ENCODE peak calls at places on chromosomes 4 and X, in six cellular contexts. G is choroid plexus epithelial cell, Y is GM10248, R is heart right ventricle, V is AG10803, A is colonic mucosa. U is an unnamed sample.

GRCh38 chr4:139901516-139902327 is 236.1 kb downstream of the MGST2 start:
- DNase-seq in A (no peak), R (no peak), Y (no peak), V (peak), G (peak), U (no peak)

GRCh38 chr4:24771241-24771640 is 24.1 kb upstream of the SOD3 start:
- DNase-seq in Y (no peak), A (no peak), G (no peak), V (peak), R (no peak), U (no peak)

GRCh38 chr4:124290678-124291077 is 421.9 kb downstream of the ANKRD50 start:
- DNase-seq in R (no peak), G (no peak), V (no peak), A (no peak), Y (no peak), U (no peak)

GRCh38 chr4:142443469-142443868 is 402.6 kb downstream of the INPP4B start:
- DNase-seq in Y (no peak), G (no peak), R (no peak), V (no peak), A (no peak), U (no peak)

GRCh38 chrX:21798677-21799219 is 40.7 kb upstream of the MBTPS2 start:
- DNase-seq in V (no peak), A (no peak), R (no peak), G (peak), Y (no peak), U (no peak)

GRCh38 chr4:122053186-122053585 is 98.9 kb upstream of the BLTP1 start:
- DNase-seq in G (no peak), V (no peak), R (no peak), Y (no peak), A (no peak), U (no peak)

GRCh38 chr4:37922323-37922722 is 31.4 kb downstream of the TBC1D1 start:
- DNase-seq in Y (peak), V (no peak), A (no peak), R (no peak), G (peak), U (no peak)

GRCh38 chr4:183987529-183987946 is 82.4 kb downstream of the STOX2 start:
- DNase-seq in R (peak), V (peak), Y (no peak), G (peak), A (peak), U (no peak)

GRCh38 chr4:1408418-1408817 is 2.2 kb upstream of the NKX1-1 start:
- DNase-seq in Y (no peak), A (no peak), V (no peak), G (no peak), R (no peak), U (peak)

GRCh38 chrX:94751611-94752010 is 1077.6 kb downstream of the FAM133A start:
- DNase-seq in A (no peak), R (no peak), V (no peak), Y (no peak), G (no peak), U (no peak)

GRCh38 chr4:138611017-138611416 is 368.9 kb upstream of the SLC7A11 start:
- DNase-seq in R (no peak), A (no peak), G (no peak), V (no peak), Y (no peak), U (no peak)

GRCh38 chr4:128688846-128689467 is 120.5 kb upstream of the JADE1 start:
- DNase-seq in G (no peak), V (no peak), Y (no peak), A (no peak), R (no peak), U (no peak)

GRCh38 chrX:155259752-155260151 is 4.5 kb downstream of the RAB39B start:
- DNase-seq in V (no peak), R (no peak), A (no peak), G (no peak), Y (no peak), U (no peak)

GRCh38 chr4:185782523-185782922 is 29.5 kb downstream of the SORBS2 start:
- DNase-seq in Y (no peak), R (no peak), V (no peak), A (no peak), G (peak), U (no peak)

GRCh38 chrX:100687128-100687527 is 43.1 kb downstream of the SRPX2 start:
- DNase-seq in R (no peak), A (no peak), Y (no peak), G (no peak), V (no peak), U (no peak)

GRCh38 chrX:151830911-151831310 is 81.8 kb upstream of the MAGEA4 start:
- DNase-seq in V (no peak), R (no peak), Y (no peak), A (no peak), G (peak), U (no peak)

GRCh38 chr4:100494166-100494565 is 23.7 kb downstream of the EMCN start:
- DNase-seq in R (no peak), A (no peak), G (peak), Y (no peak), V (peak), U (no peak)
- TF ChIP-seq CTCF in R (no peak), A (no peak), G (no peak), Y (no peak), V (no peak), U (no peak)

GRCh38 chr4:2788532-2789103 is 4.3 kb upstream of the SH3BP2 start:
- DNase-seq in Y (no peak), G (no peak), A (peak), V (peak), R (peak), U (peak)

GRCh38 chr4:2788101-2788500 is 4.8 kb upstream of the SH3BP2 start:
- DNase-seq in R (no peak), G (no peak), Y (no peak), V (no peak), A (no peak), U (no peak)

GRCh38 chr4:2786152-2786671 is 6.7 kb upstream of the SH3BP2 start:
- DNase-seq in R (no peak), A (no peak), G (no peak), Y (peak), V (no peak), U (no peak)

GRCh38 chr4:2786794-2787229 is 6.1 kb upstream of the SH3BP2 start:
- DNase-seq in V (no peak), R (peak), G (no peak), A (no peak), Y (no peak), U (no peak)

GRCh38 chr4:2787230-2788100 is 5.4 kb upstream of the SH3BP2 start:
- DNase-seq in G (no peak), A (peak), V (no peak), Y (peak), R (peak), U (peak)
- TF ChIP-seq CTCF in G (no peak), A (no peak), V (no peak), Y (no peak), R (no peak), U (no peak)

GRCh38 chr4:7124643-7125442 is 57.0 kb upstream of the GRPEL1 start:
- DNase-seq in Y (no peak), V (peak), R (no peak), A (peak), G (peak), U (peak)
- TF ChIP-seq CTCF in Y (no peak), V (no peak), R (no peak), A (no peak), G (peak), U (no peak)

DNA sequence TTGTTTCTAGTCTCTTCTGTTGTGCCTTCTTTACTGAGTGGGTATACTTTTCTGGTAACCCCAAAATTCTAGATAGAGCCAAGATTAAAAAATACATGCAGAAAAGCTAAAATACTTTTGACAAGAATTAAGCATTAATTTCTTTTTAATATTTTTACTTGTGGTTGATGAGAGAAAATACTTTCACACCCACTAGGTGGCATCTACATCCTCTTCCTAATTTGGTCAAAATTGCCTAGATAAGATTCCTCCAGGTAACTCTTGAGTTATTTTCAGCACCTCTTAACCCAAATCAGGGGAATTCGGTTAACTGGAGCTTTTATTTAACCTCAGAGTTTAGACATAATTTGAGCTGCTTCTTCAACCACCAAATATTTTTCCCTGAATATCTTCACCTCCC is 28.4 kb upstream of the COX7B2 start:
- DNase-seq in R (no peak), A (no peak), V (no peak), Y (no peak), G (peak), U (no peak)
- TF ChIP-seq CTCF in R (no peak), A (peak), V (no peak), Y (no peak), G (peak), U (no peak)

DNA sequence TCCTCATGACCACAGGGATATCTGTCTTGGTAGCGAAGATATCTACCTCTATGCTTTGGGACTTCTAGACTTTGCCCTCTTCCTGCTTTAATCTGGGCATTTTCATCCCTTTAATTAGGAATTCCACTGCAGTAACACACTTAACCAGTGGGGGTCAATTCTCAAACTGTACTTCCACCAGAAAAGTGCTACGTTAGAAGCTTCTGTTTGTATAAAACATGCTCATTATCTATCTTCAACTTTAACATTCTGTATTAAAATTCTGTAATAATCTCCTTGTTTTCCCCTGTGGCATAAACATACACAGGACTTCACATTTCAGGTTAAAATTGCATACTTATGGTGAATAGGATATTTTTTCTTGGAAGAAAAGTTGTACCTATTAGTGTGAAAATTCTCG is 105.6 kb downstream of the AMMECR1 start:
- DNase-seq in A (no peak), V (no peak), R (no peak), G (peak), Y (no peak), U (no peak)
- TF ChIP-seq CTCF in A (peak), V (no peak), R (no peak), G (no peak), Y (no peak), U (no peak)

U was measured in Peyer's patch.